ENCODE peak calls at places on chromosomes 2 and 18, in four cellular contexts. H, X, K and V are unnamed samples.

GRCh38 chr2:239393941-239394340 is 6.9 kb downstream of the HDAC4 start:
- DNase-seq in H (no peak), X (no peak), K (no peak), V (no peak)

GRCh38 chr2:69375494-69376353 is 11.3 kb downstream of the GFPT1 start:
- DNase-seq in H (no peak), X (no peak), K (no peak), V (no peak)

GRCh38 chr18:25876334-25876979 is 214.0 kb downstream of the SS18 start:
- DNase-seq in H (no peak), X (no peak), K (no peak), V (no peak)

GRCh38 chr2:88227446-88227845 is 57.3 kb downstream of the THNSL2 start:
- DNase-seq in H (no peak), X (peak; percentile 26), K (no peak), V (peak; percentile 3)

GRCh38 chr18:63155169-63155852 is 164.3 kb downstream of the BCL2 start:
- DNase-seq in H (peak; percentile 70), X (no peak), K (no peak), V (no peak)

GRCh38 chr2:234313498-234313897 is 183.4 kb downstream of the ARL4C start:
- DNase-seq in H (no peak), X (no peak), K (peak; percentile 2), V (no peak)

GRCh38 chr2:239068411-239068810 is 220.5 kb downstream of the TWIST2 start:
- DNase-seq in H (no peak), X (no peak), K (no peak), V (no peak)

GRCh38 chr2:220586980-220587549 is 959.6 kb downstream of the SLC4A3 start:
- DNase-seq in H (no peak), X (no peak), K (no peak), V (no peak)

GRCh38 chr18:50649821-50650220 is 89.9 kb downstream of the MAPK4 start:
- DNase-seq in H (peak; percentile 54), X (peak; percentile 18), K (peak; percentile 77), V (peak; percentile 22)

GRCh38 chr2:113791697-113792590 is 35.5 kb upstream of the SLC35F5 start:
- DNase-seq in H (no peak), X (no peak), K (no peak), V (peak; percentile 12)

GRCh38 chr2:180742809-180743208 is 237.6 kb upstream of the UBE2E3 start:
- DNase-seq in H (no peak), X (peak; percentile 61), K (no peak), V (no peak)

GRCh38 chr2:88188741-88189140 is 18.6 kb downstream of the THNSL2 start:
- DNase-seq in H (no peak), X (no peak), K (no peak), V (no peak)

GRCh38 chr2:145350011-145350410 is 830.1 kb upstream of the ZEB2 start:
- DNase-seq in H (no peak), X (peak; percentile 70), K (no peak), V (peak; percentile 23)

GRCh38 chr2:69138793-69139510 is 126.0 kb downstream of the ANTXR1 start:
- DNase-seq in H (peak; percentile 39), X (peak; percentile 90), K (no peak), V (peak; percentile 64)

GRCh38 chr2:71453404-71454220 is at the start of gene DYSF:
- DNase-seq in H (peak; percentile 70), X (peak; percentile 23), K (no peak), V (no peak)

GRCh38 chr2:120914839-120915521 is 179.3 kb downstream of the GLI2 start:
- DNase-seq in H (peak; percentile 76), X (peak; percentile 86), K (peak; percentile 56), V (peak; percentile 46)

GRCh38 chr2:73827018-73827417 is 1.7 kb upstream of the STAMBP start:
- DNase-seq in H (no peak), X (peak; percentile 59), K (no peak), V (no peak)

GRCh38 chr2:25528173-25528572 is 145.2 kb downstream of the DTNB start:
- DNase-seq in H (no peak), X (peak; percentile 83), K (no peak), V (peak; percentile 63)

GRCh38 chr18:3140986-3141639 is 78.7 kb downstream of the MYOM1 start:
- DNase-seq in H (no peak), X (no peak), K (no peak), V (no peak)

GRCh38 chr2:71620116-71620515 is 166.8 kb downstream of the DYSF start:
- DNase-seq in H (peak; percentile 17), X (no peak), K (peak; percentile 7), V (no peak)

GRCh38 chr2:124024491-124025348 is at the start of gene CNTNAP5:
- DNase-seq in H (peak; percentile 57), X (peak; percentile 5), K (no peak), V (no peak)

GRCh38 chr2:11073251-11073650 is 82.0 kb upstream of the SLC66A3 start:
- DNase-seq in H (no peak), X (peak; percentile 16), K (no peak), V (no peak)

GRCh38 chr2:238108423-238109201 is 8.5 kb downstream of the ESPNL start:
- DNase-seq in H (peak; percentile 32), X (no peak), K (no peak), V (no peak)

GRCh38 chr18:55781481-55781957 is 193.5 kb upstream of the TCF4 start:
- DNase-seq in H (no peak), X (peak; percentile 80), K (no peak), V (peak; percentile 53)

GRCh38 chr2:40184551-40184950 is 267.3 kb downstream of the SLC8A1 start:
- DNase-seq in H (no peak), X (no peak), K (no peak), V (no peak)

GRCh38 chr18:36378194-36378593 is 80.7 kb downstream of the FHOD3 start:
- DNase-seq in H (no peak), X (no peak), K (no peak), V (no peak)

GRCh38 chr2:185242462-185242861 is 496.1 kb upstream of the FSIP2 start:
- DNase-seq in H (no peak), X (no peak), K (no peak), V (no peak)

GRCh38 chr2:177051278-177051677 is 161.3 kb upstream of the HNRNPA3 start:
- DNase-seq in H (no peak), X (no peak), K (no peak), V (no peak)

GRCh38 chr2:179336782-179337534 is 72.3 kb upstream of the SESTD1 start:
- DNase-seq in H (no peak), X (peak; percentile 76), K (no peak), V (peak; percentile 83)

GRCh38 chr18:33666915-33667314 is 88.9 kb downstream of the ASXL3 start:
- DNase-seq in H (no peak), X (no peak), K (no peak), V (no peak)

GRCh38 chr2:166057363-166058169 is 70.3 kb downstream of the SCN1A start:
- DNase-seq in H (no peak), X (peak; percentile 25), K (no peak), V (peak; percentile 12)

GRCh38 chr2:129922571-129923264 is 56.7 kb upstream of the RAB6C start:
- DNase-seq in H (no peak), X (no peak), K (no peak), V (no peak)

GRCh38 chr2:624096-624495 is 53.1 kb downstream of the TMEM18 start:
- DNase-seq in H (no peak), X (no peak), K (no peak), V (no peak)

GRCh38 chr2:7825591-7826312 is 856.1 kb upstream of the ID2 start:
- DNase-seq in H (no peak), X (peak; percentile 97), K (peak; percentile 86), V (peak; percentile 94)

GRCh38 chr18:10497350-10497749 is 28.5 kb upstream of the NAPG start:
- DNase-seq in H (no peak), X (no peak), K (no peak), V (no peak)

GRCh38 chr18:52190195-52190594 is 149.8 kb upstream of the DCC start:
- DNase-seq in H (no peak), X (no peak), K (no peak), V (no peak)

GRCh38 chr18:44031063-44031462 is 649.6 kb upstream of the SETBP1 start:
- DNase-seq in H (no peak), X (no peak), K (no peak), V (no peak)

GRCh38 chr2:220269421-220269820 is 642.0 kb downstream of the SLC4A3 start:
- DNase-seq in H (no peak), X (no peak), K (no peak), V (no peak)

GRCh38 chr2:161426788-161427412 is 10.8 kb downstream of the TBR1 start:
- DNase-seq in H (no peak), X (peak; percentile 46), K (no peak), V (peak; percentile 37)
- H3K4me3 ChIP-seq in H (no peak overlapping the region), X (no peak overlapping the region), K (peak overlapping the region; percentile 7), V (peak overlapping the region; percentile 30)

DNA sequence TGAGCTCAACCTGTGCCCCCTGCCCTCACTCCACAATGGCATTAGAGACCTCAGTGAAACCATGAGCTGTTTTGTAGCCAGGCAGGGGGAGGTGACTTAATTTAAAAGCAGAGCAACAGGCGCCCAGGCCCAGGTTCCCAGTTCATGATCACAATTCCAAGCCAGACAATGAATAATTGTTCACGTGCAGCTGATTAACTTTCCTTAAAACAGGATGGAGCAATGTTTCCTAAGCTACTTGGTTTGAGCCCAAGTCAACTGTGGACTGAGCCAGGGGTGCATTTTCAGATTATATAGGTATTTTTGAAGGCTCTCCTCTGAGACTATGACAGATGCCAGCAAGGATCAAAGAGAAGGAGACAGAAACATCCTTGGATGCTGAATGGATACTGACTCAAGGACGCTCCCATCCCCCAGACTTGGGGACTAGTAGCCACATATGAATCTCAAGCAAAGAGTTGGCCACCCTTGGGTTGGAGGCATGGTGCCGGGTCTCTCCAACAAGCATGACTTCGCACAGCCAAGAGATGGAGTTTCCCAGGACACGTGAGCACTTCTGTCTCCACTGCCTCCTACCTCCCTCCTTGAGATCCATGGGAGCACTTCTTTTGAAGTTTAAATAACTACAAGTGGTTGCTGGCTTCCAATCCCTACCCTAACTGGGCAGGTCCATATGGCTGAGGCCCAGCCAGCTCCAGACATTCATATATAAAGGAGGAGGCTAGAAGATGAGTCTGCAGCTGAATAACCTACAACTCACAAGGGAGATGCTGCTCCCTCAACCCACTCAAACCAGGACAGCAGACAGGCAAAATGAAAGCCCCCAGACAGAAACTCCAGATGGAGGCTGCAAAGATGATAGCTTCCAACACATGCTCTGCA is 12.7 kb downstream of the SMAD7 start:
- DNase-seq in H (no peak), X (no peak), K (no peak), V (no peak)
- TF ChIP-seq CTCF in H (no peak), X (no peak), K (no peak), V (no peak)

DNA sequence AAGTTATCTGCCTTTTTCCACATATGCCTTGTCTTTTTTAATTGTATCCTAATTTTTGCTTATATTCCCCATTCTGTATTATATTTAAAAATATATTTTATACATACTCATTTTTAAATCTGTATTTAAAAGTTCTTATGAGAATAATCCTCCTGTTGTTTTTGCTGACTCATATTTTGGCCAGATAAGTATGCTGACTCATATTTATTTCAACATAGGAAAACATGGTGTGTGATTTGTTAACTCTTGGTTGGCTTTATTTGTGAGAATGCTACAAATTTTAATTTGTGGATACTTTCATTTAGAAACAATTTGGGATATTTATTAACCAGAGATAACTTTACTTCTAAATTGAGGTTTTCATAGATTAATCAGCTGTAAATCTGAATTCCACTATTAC is 587.7 kb downstream of the CPS1 start:
- DNase-seq in H (no peak), X (peak; percentile 72), K (no peak), V (peak; percentile 64)
- H3K4me3 ChIP-seq in H (no peak overlapping the region), X (no peak overlapping the region), K (no peak overlapping the region), V (no peak overlapping the region)

GRCh38 chr2:49044265-49044664 is 110.0 kb downstream of the FSHR start:
- DNase-seq in H (no peak), X (no peak), K (no peak), V (no peak)
- TF ChIP-seq CTCF in H (no peak), X (no peak), K (no peak), V (no peak)